ENCODE peak calls at places on chromosomes 4 and X, in ten cellular contexts. M is nephron progenitor cell; S is tibial nerve; K is AG09319; G is SK-MEL-5; A is posterior cingulate gyrus; N is Calu3; E is naive thymus-derived CD8-positive, alpha-beta T cell; F is pons; W is ACHN. U is an unnamed sample.

GRCh38 chrX:308821-309520 is 9.6 kb downstream of the GTPBP6 start:
- DNase-seq in M (no peak), S (no peak), K (no peak), G (no peak), A (no peak), N (no peak), E (no peak), F (no peak), W (no peak), U (no peak)

GRCh38 chrX:47179221-47179927 is 14.3 kb upstream of the UBA1 start:
- DNase-seq in M (no peak), S (no peak), K (no peak), G (no peak), A (peak; percentile 76), N (no peak), E (no peak), F (peak; percentile 87), W (no peak), U (no peak)

GRCh38 chrX:3788494-3789233 is 75.2 kb upstream of the PRKX start:
- DNase-seq in M (peak; percentile 12), S (no peak), K (no peak), G (peak; percentile 13), A (no peak), N (no peak), E (no peak), F (no peak), W (no peak), U (no peak)

GRCh38 chrX:47217121-47217851 is 1.2 kb upstream of the CDK16 start:
- DNase-seq in M (no peak), S (no peak), K (no peak), G (peak; percentile 43), A (no peak), N (no peak), E (peak; percentile 4), F (no peak), W (peak; percentile 20), U (no peak)

GRCh38 chr4:86220137-86220536 is 139.7 kb downstream of the MAPK10 start:
- DNase-seq in M (no peak), S (no peak), K (no peak), G (peak; percentile 15), A (no peak), N (no peak), E (no peak), F (no peak), W (no peak), U (no peak)

GRCh38 chr4:166128452-166128851 is 255.4 kb downstream of the TLL1 start:
- DNase-seq in M (no peak), S (no peak), K (no peak), G (no peak), A (no peak), N (no peak), E (no peak), F (no peak), W (no peak), U (peak; percentile 52)

GRCh38 chr4:164700471-164700870 is 53.5 kb upstream of the SMIM31 start:
- DNase-seq in M (peak; percentile 48), S (no peak), K (no peak), G (peak; percentile 82), A (no peak), N (peak; percentile 20), E (no peak), F (peak; percentile 57), W (peak; percentile 26), U (peak; percentile 14)

GRCh38 chr4:155025762-155026457 is 182.5 kb upstream of the NPY2R start:
- DNase-seq in M (peak; percentile 68), S (no peak), K (no peak), G (peak; percentile 78), A (no peak), N (peak; percentile 36), E (no peak), F (peak; percentile 19), W (peak; percentile 24), U (no peak)

GRCh38 chrX:99750721-99751120 is 659.4 kb downstream of the PCDH19 start:
- DNase-seq in M (no peak), S (no peak), K (no peak), G (no peak), A (no peak), N (no peak), E (no peak), F (no peak), W (no peak), U (no peak)

GRCh38 chr4:107709916-107710315 is 10.1 kb downstream of the PAPSS1 start:
- DNase-seq in M (no peak), S (no peak), K (no peak), G (no peak), A (no peak), N (no peak), E (no peak), F (no peak), W (no peak), U (no peak)

GRCh38 chr4:13461511-13461910 is 22.6 kb downstream of the RAB28 start:
- DNase-seq in M (no peak), S (no peak), K (no peak), G (no peak), A (no peak), N (no peak), E (no peak), F (no peak), W (no peak), U (no peak)

GRCh38 chr4:15479089-15479912 is 9.6 kb downstream of the CC2D2A start:
- DNase-seq in M (peak; percentile 56), S (no peak), K (peak; percentile 70), G (peak; percentile 92), A (peak; percentile 82), N (peak; percentile 50), E (no peak), F (peak; percentile 94), W (peak; percentile 83), U (peak; percentile 78)

GRCh38 chr4:169383724-169384123 is 113.0 kb upstream of the SH3RF1 start:
- DNase-seq in M (no peak), S (no peak), K (peak; percentile 69), G (peak; percentile 39), A (no peak), N (no peak), E (no peak), F (no peak), W (peak; percentile 14), U (no peak)

GRCh38 chrX:33086886-33087285 is 124.5 kb downstream of the DMD start:
- DNase-seq in M (no peak), S (no peak), K (no peak), G (peak; percentile 28), A (no peak), N (no peak), E (no peak), F (no peak), W (no peak), U (no peak)

U was measured in LNCaP clone FGC.